ENCODE peak calls at places on chromosomes 12 and 14, in five cellular contexts. U is transverse colon, D is ovary, Q is sigmoid colon, W is upper lobe of left lung. Z is an unnamed sample.

GRCh38 chr12:112524676-112525425 is 106.1 kb downstream of the PTPN11 start:
- DNase-seq in U (no peak), D (no peak), Q (no peak), W (no peak), Z (no peak)

GRCh38 chr12:14272954-14273910 is 92.2 kb upstream of the ATF7IP start:
- DNase-seq in U (no peak), D (no peak), Q (no peak), W (no peak), Z (no peak)

GRCh38 chr12:124498870-124499753 is 68.3 kb downstream of the NCOR2 start:
- DNase-seq in U (no peak), D (no peak), Q (no peak), W (no peak), Z (no peak)

GRCh38 chr14:93986972-93987371 is 10.1 kb upstream of the CCDC197 start:
- DNase-seq in U (no peak), D (no peak), Q (no peak), W (no peak), Z (no peak)

GRCh38 chr12:47651368-47652254 is 54.2 kb downstream of the RPAP3 start:
- DNase-seq in U (peak; percentile 46), D (peak; percentile 58), Q (peak; percentile 84), W (no peak), Z (peak; percentile 50)

GRCh38 chr12:105698047-105698446 is 367.6 kb downstream of the C12orf75 start:
- DNase-seq in U (no peak), D (no peak), Q (no peak), W (no peak), Z (no peak)

GRCh38 chr12:91361864-91362263 is 179.2 kb upstream of the DCN start:
- DNase-seq in U (no peak), D (no peak), Q (no peak), W (no peak), Z (no peak)

GRCh38 chr14:48957486-48957885 is 628.7 kb downstream of the RPS29 start:
- DNase-seq in U (no peak), D (no peak), Q (no peak), W (no peak), Z (no peak)

GRCh38 chr12:85568395-85569103 is 267.7 kb downstream of the RASSF9 start:
- DNase-seq in U (peak; percentile 16), D (no peak), Q (no peak), W (no peak), Z (no peak)

GRCh38 chr12:58211211-58211610 is 269.8 kb downstream of the ATP23 start:
- DNase-seq in U (no peak), D (no peak), Q (no peak), W (no peak), Z (no peak)

GRCh38 chr12:64833928-64834327 is 9.5 kb downstream of the TBC1D30 start:
- DNase-seq in U (no peak), D (no peak), Q (no peak), W (no peak), Z (no peak)

GRCh38 chr12:20390846-20391245 is 22.5 kb downstream of the PDE3A start:
- DNase-seq in U (no peak), D (no peak), Q (no peak), W (no peak), Z (no peak)

GRCh38 chr12:65937181-65937641 is 112.9 kb downstream of the HMGA2 start:
- DNase-seq in U (no peak), D (no peak), Q (no peak), W (no peak), Z (no peak)

GRCh38 chr14:66645716-66646115 is 137.8 kb downstream of the GPHN start:
- DNase-seq in U (no peak), D (no peak), Q (no peak), W (no peak), Z (no peak)

GRCh38 chr12:28645891-28646290 is 455.6 kb downstream of the CCDC91 start:
- DNase-seq in U (no peak), D (no peak), Q (no peak), W (peak; percentile 48), Z (no peak)

GRCh38 chr14:91177073-91177796 is 63.4 kb downstream of the DGLUCY start:
- DNase-seq in U (peak; percentile 62), D (no peak), Q (no peak), W (no peak), Z (no peak)

GRCh38 chr12:80864046-80864735 is 73.5 kb downstream of the LIN7A start:
- DNase-seq in U (no peak), D (no peak), Q (no peak), W (no peak), Z (no peak)

GRCh38 chr14:64983439-64984310 is 3.0 kb upstream of the FNTB start:
- DNase-seq in U (peak; percentile 33), D (no peak), Q (no peak), W (no peak), Z (no peak)

GRCh38 chr12:124565071-124565491 is 2.3 kb downstream of the NCOR2 start:
- DNase-seq in U (no peak), D (no peak), Q (no peak), W (peak; percentile 82), Z (no peak)

GRCh38 chr14:65170768-65171251 is 68.5 kb upstream of the MAX start:
- DNase-seq in U (peak; percentile 17), D (peak; percentile 47), Q (no peak), W (peak; percentile 46), Z (no peak)

GRCh38 chr12:112458751-112459150 is 40.0 kb downstream of the PTPN11 start:
- DNase-seq in U (no peak), D (no peak), Q (no peak), W (no peak), Z (no peak)

GRCh38 chr12:124379938-124380754 is 85.3 kb downstream of the RFLNA start:
- DNase-seq in U (peak; percentile 46), D (peak; percentile 88), Q (peak; percentile 94), W (peak; percentile 86), Z (no peak)

GRCh38 chr14:105375635-105376057 is 22.7 kb upstream of the TEX22 start:
- DNase-seq in U (no peak), D (no peak), Q (no peak), W (no peak), Z (no peak)

GRCh38 chr12:124391340-124392261 is 96.7 kb downstream of the RFLNA start:
- DNase-seq in U (peak; percentile 71), D (peak; percentile 62), Q (peak; percentile 83), W (no peak), Z (peak; percentile 63)

GRCh38 chr14:100425454-100425814 is 102.3 kb downstream of the SLC25A47 start:
- DNase-seq in U (no peak), D (no peak), Q (peak; percentile 42), W (no peak), Z (no peak)

GRCh38 chr12:107704056-107704455 is 18.5 kb downstream of the PWP1 start:
- DNase-seq in U (no peak), D (no peak), Q (no peak), W (no peak), Z (no peak)

GRCh38 chr14:87615822-87616679 is 376.9 kb downstream of the GALC start:
- DNase-seq in U (peak; percentile 8), D (no peak), Q (peak; percentile 63), W (no peak), Z (peak; percentile 55)

DNA sequence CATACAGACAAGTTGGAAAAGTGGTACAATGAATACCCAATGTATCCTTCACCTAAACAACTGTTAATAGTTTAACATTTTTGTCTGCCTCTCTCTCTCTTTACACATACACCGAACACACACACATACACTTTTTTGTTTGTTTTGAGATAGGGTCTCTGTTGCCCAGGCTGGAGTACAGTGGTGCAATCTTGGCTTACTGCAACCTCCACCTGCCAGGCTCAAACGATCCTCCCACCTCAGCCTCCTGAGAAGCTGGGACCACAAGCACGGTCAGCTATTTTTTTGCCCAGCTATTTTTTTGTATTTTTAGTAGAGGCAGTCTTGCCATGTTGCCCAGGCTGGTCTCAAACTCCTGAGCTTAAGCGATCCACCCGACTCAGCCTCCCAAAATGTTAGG is 16.8 kb downstream of the ZCCHC8 start:
- DNase-seq in U (no peak), D (no peak), Q (no peak), W (no peak), Z (no peak)
- H3K36me3 ChIP-seq in U (peaks cover 1% of the 10 kb centered on the region), D (no peaks in the 10 kb centered on the region), Q (peaks cover 61% of the 10 kb centered on the region), W (peaks cover 91% of the 10 kb centered on the region), Z (peaks cover 19% of the 10 kb centered on the region)

DNA sequence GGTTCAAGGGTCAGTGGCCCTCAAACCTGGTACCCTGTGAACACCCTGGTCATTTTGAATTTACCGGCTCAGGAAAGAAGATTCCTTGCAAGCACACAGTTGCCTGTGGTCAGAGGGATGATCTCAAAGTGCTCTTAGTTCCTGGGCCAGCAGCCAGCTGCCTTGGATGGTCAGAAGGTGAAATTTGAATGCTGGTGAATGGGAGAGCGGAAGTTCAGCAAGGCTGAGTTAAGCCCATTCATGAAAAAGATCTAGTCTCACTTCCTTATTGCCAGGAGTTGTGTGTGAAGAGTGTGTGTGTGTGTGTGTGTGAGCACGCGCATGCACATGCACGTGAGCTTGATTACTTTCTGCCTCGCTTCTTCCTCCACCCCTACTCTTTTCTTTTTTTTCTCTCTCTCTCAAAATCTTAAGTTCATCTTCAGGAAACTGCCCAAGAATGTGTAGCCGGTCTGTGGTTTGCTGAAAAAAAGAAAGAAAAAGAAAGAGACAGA is 155.5 kb upstream of the CCND2 start:
- DNase-seq in U (peak; percentile 80), D (peak; percentile 37), Q (peak; percentile 63), W (no peak), Z (peak; percentile 38)
- H3K4me1 ChIP-seq in U (peaks cover 33% of the 10 kb centered on the region), D (no peaks in the 10 kb centered on the region), Q (peaks cover 20% of the 10 kb centered on the region), W (peaks cover 23% of the 10 kb centered on the region), Z (peaks cover 22% of the 10 kb centered on the region)

DNA sequence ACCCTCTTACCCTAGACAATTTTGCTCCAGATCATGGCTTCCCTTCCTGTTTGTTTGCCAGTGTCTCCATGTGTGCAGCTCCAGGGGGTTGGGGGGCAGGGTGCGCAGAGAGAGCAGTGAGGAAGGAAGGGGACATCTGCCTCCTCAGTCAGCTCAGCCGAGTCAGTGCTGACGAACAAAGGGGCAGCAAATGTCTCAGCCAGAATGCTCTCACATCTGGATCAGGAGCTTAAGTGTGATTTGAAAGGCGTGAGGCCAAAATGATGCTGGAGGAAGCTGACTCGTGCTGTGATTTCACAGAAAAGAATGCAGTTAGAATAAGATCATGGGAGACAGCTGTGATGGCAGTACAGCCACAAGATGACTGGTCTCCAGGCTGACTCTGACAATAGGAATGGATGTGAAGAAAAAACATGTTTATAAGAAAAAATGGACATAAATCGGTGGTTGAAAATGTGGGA is 27.1 kb upstream of the CDK17 start:
- DNase-seq in U (peak; percentile 35), D (peak; percentile 34), Q (peak; percentile 87), W (no peak), Z (peak; percentile 47)
- TF ChIP-seq EP300 in U (no peak), D (no peak), Q (no peak), W (peak; percentile 36), Z (peak; percentile 63)

DNA sequence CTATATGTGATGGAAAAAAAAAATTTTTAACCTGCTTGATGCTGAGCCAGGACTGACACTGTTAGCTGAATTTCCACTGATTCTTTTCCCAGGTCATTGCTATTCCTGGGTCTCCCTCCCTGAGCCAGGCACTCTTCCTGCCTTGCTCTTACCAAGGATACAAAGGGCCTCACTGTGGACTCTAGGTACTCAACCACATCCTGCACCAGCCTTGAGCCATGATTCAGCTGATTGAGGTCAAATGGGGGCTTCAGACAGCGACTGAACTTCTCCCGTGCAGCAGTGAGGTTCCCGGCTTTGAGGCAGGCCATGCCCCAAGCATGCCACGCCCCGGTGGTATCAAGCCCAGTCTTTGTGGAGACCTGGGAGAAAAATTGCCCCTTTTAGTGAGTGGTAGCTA is 54.3 kb downstream of the ZFYVE26 start:
- DNase-seq in U (no peak), D (no peak), Q (no peak), W (no peak), Z (no peak)
- H3K36me3 ChIP-seq in U (no peaks in the 10 kb centered on the region), D (no peaks in the 10 kb centered on the region), Q (peaks cover 40% of the 10 kb centered on the region), W (peaks cover 71% of the 10 kb centered on the region), Z (peaks cover 17% of the 10 kb centered on the region)

Z was measured in tibial nerve.